ENCODE peak calls at places on chromosomes 5 and 9, in six cellular contexts. G, D, L, Y, S and O are unnamed samples.

GRCh38 chr5:76942581-76942980 is 10.3 kb upstream of the CRHBP start:
- DNase-seq in Y (no peak), L (no peak), D (no peak), G (no peak), S (no peak), O (peak)

GRCh38 chr9:98774746-98775145 is 21.6 kb downstream of the ANKS6 start:
- DNase-seq in D (peak), L (no peak), Y (peak), G (peak), S (peak), O (no peak)

GRCh38 chr9:109852561-109852960 is 72.6 kb downstream of the PALM2AKAP2 start:
- DNase-seq in Y (no peak), G (no peak), D (no peak), L (no peak), S (no peak), O (no peak)

GRCh38 chr9:92094655-92095054 is 20.6 kb downstream of the SPTLC1 start:
- DNase-seq in S (no peak), D (peak), G (peak), Y (no peak), L (no peak), O (no peak)

GRCh38 chr9:114096041-114096511 is 3.0 kb downstream of the KIF12 start:
- DNase-seq in G (no peak), D (no peak), S (no peak), Y (no peak), L (peak), O (no peak)

GRCh38 chr9:80410106-80410505 is 838.3 kb downstream of the TLE4 start:
- DNase-seq in Y (no peak), S (no peak), D (no peak), G (no peak), L (peak), O (peak)

GRCh38 chr5:96244696-96245095 is 188.4 kb downstream of the PCSK1 start:
- DNase-seq in S (no peak), Y (no peak), G (no peak), D (no peak), L (no peak), O (no peak)

GRCh38 chr5:125550237-125550636 is 803.8 kb upstream of the ZNF608 start:
- DNase-seq in S (no peak), G (no peak), D (no peak), Y (no peak), L (no peak), O (peak)

GRCh38 chr9:136048560-136049411 is 46.3 kb downstream of the NACC2 start:
- DNase-seq in S (no peak), L (no peak), Y (no peak), G (no peak), D (no peak), O (no peak)

GRCh38 chr5:179822059-179822432 is 1.3 kb downstream of the SQSTM1 start:
- DNase-seq in L (no peak), D (no peak), Y (no peak), S (no peak), G (no peak), O (no peak)

GRCh38 chr9:111066427-111066826 is 28.2 kb upstream of the LPAR1 start:
- DNase-seq in Y (peak), L (no peak), D (no peak), G (no peak), S (no peak), O (peak)

GRCh38 chr5:148268556-148268955 is at the start of gene SPINK13:
- DNase-seq in G (no peak), Y (peak), L (peak), D (peak), S (no peak), O (peak)

GRCh38 chr9:85543196-85543595 is 198.6 kb downstream of the AGTPBP1 start:
- DNase-seq in S (no peak), Y (no peak), D (no peak), G (no peak), L (peak), O (no peak)

GRCh38 chr5:56656816-56657740 is 158.3 kb upstream of the MAP3K1 start:
- DNase-seq in Y (no peak), L (no peak), G (no peak), D (peak), S (no peak), O (no peak)

GRCh38 chr5:93930098-93930497 is 188.7 kb upstream of the POU5F2 start:
- DNase-seq in Y (no peak), G (no peak), S (no peak), L (no peak), D (no peak), O (no peak)

GRCh38 chr5:43017438-43017820 is 22.7 kb downstream of the ANXA2R start:
- DNase-seq in S (no peak), G (peak), Y (peak), L (peak), D (peak), O (no peak)

GRCh38 chr5:35436441-35437057 is 181.1 kb upstream of the SPEF2 start:
- DNase-seq in G (no peak), S (no peak), L (no peak), D (peak), Y (peak), O (peak)

GRCh38 chr9:109498195-109499060 is at the start of gene PTPN3:
- DNase-seq in G (no peak), L (peak), D (peak), S (no peak), Y (peak), O (no peak)

GRCh38 chr5:135878156-135878620 is 17.5 kb downstream of the IL9 start:
- DNase-seq in L (no peak), Y (peak), D (no peak), S (no peak), G (no peak), O (no peak)

GRCh38 chr9:92759990-92760893 is 4.4 kb downstream of the BICD2 start:
- DNase-seq in G (no peak), D (no peak), S (no peak), Y (peak), L (no peak), O (no peak)

GRCh38 chr5:92939428-92939827 is 641.6 kb downstream of the NR2F1-AS1 start:
- DNase-seq in S (no peak), D (no peak), L (no peak), G (no peak), Y (no peak), O (no peak)

GRCh38 chr9:130276121-130276520 is 10.6 kb downstream of the HMCN2 start:
- DNase-seq in S (no peak), Y (no peak), D (no peak), G (no peak), L (no peak), O (peak)

GRCh38 chr9:81070689-81071088 is 618.7 kb downstream of the TLE1 start:
- DNase-seq in D (no peak), G (no peak), S (no peak), Y (no peak), L (no peak), O (no peak)

GRCh38 chr9:135559606-135560005 is 1.9 kb upstream of the PAEP start:
- DNase-seq in Y (no peak), G (no peak), D (no peak), L (peak), S (no peak), O (no peak)

GRCh38 chr5:96344678-96345612 is 88.1 kb downstream of the PCSK1 start:
- DNase-seq in Y (peak), G (no peak), D (peak), L (no peak), S (no peak), O (peak)

GRCh38 chr9:112017878-112018277 is 121.3 kb downstream of the UGCG start:
- DNase-seq in L (no peak), D (no peak), S (no peak), Y (no peak), G (no peak), O (no peak)

GRCh38 chr5:57416246-57416996 is 66.2 kb downstream of the ACTBL2 start:
- DNase-seq in D (peak), S (no peak), Y (peak), L (no peak), G (no peak), O (peak)

GRCh38 chr9:134162926-134163373 is 1.4 kb downstream of the RNU6ATAC start:
- DNase-seq in L (no peak), Y (no peak), G (no peak), D (peak), S (no peak), O (no peak)

GRCh38 chr5:74499236-74499635 is 141.3 kb downstream of the ENC1 start:
- DNase-seq in D (peak), Y (no peak), L (no peak), G (no peak), S (no peak), O (no peak)

GRCh38 chr5:149297340-149298023 is 25.8 kb downstream of the AFAP1L1 start:
- DNase-seq in D (no peak), L (no peak), G (no peak), Y (no peak), S (no peak), O (no peak)

GRCh38 chr5:134100283-134101011 is 14.0 kb upstream of the TCF7 start:
- DNase-seq in L (peak), G (peak), D (peak), Y (no peak), S (peak), O (no peak)

GRCh38 chr9:97109194-97109811 is 70.4 kb upstream of the CTSV start:
- DNase-seq in G (peak), Y (peak), L (peak), S (no peak), D (peak), O (no peak)